ENCODE peak calls at places on chromosomes 3 and 15, in nine cellular contexts. One of them, this sample, is unnamed.
A peak's percentile ranks its signal among the peaks of the same experiment; 100 is the strongest.

GRCh38 chr3:177713921-177714900 is 516.9 kb upstream of the TBL1XR1 start:
- DNase-seq in heart left ventricle: no peak
- DNase-seq in neural progenitor cell: peak; percentile 13
- DNase-seq in BJ: no peak
- DNase-seq in psoas muscle: no peak
- DNase-seq in fibroblast of the aortic adventitia: peak; percentile 48
- DNase-seq in Jurkat, Clone E6-1: no peak
- DNase-seq in tibial nerve: no peak
- DNase-seq in cardiac fibroblast: no peak
- DNase-seq in this sample: no peak

GRCh38 chr3:172040078-172040975 is 949 bp downstream of the FNDC3B start:
- DNase-seq in cardiac fibroblast: peak; percentile 89
- DNase-seq in tibial nerve: peak; percentile 61
- DNase-seq in BJ: peak; percentile 38
- DNase-seq in psoas muscle: peak; percentile 88
- DNase-seq in fibroblast of the aortic adventitia: peak; percentile 85
- DNase-seq in heart left ventricle: peak; percentile 93
- DNase-seq in Jurkat, Clone E6-1: no peak
- DNase-seq in neural progenitor cell: peak; percentile 86
- DNase-seq in this sample: peak; percentile 69

GRCh38 chr3:15636028-15636709 is 34.6 kb downstream of the BTD start:
- DNase-seq in BJ: peak; percentile 82
- DNase-seq in fibroblast of the aortic adventitia: peak; percentile 87
- DNase-seq in Jurkat, Clone E6-1: no peak
- DNase-seq in psoas muscle: peak; percentile 32
- DNase-seq in heart left ventricle: no peak
- DNase-seq in tibial nerve: peak; percentile 38
- DNase-seq in neural progenitor cell: no peak
- DNase-seq in cardiac fibroblast: peak; percentile 97
- DNase-seq in this sample: peak; percentile 87

GRCh38 chr3:72872183-72872582 is 15.7 kb upstream of the GXYLT2 start:
- DNase-seq in BJ: peak; percentile 84
- DNase-seq in fibroblast of the aortic adventitia: peak; percentile 79
- DNase-seq in cardiac fibroblast: peak; percentile 55
- DNase-seq in heart left ventricle: no peak
- DNase-seq in tibial nerve: no peak
- DNase-seq in Jurkat, Clone E6-1: no peak
- DNase-seq in psoas muscle: no peak
- DNase-seq in neural progenitor cell: no peak
- DNase-seq in this sample: no peak

GRCh38 chr3:7710284-7710683 is 791.3 kb upstream of the LMCD1 start:
- DNase-seq in tibial nerve: no peak
- DNase-seq in psoas muscle: no peak
- DNase-seq in Jurkat, Clone E6-1: no peak
- DNase-seq in BJ: no peak
- DNase-seq in fibroblast of the aortic adventitia: no peak
- DNase-seq in neural progenitor cell: no peak
- DNase-seq in heart left ventricle: no peak
- DNase-seq in cardiac fibroblast: no peak
- DNase-seq in this sample: no peak

GRCh38 chr15:61907753-61908086 is 152.5 kb downstream of the VPS13C start:
- DNase-seq in psoas muscle: no peak
- DNase-seq in tibial nerve: no peak
- DNase-seq in Jurkat, Clone E6-1: no peak
- DNase-seq in neural progenitor cell: no peak
- DNase-seq in heart left ventricle: no peak
- DNase-seq in BJ: no peak
- DNase-seq in fibroblast of the aortic adventitia: no peak
- DNase-seq in cardiac fibroblast: no peak
- DNase-seq in this sample: no peak

GRCh38 chr3:58742239-58742638 is 75.7 kb upstream of the FAM3D start:
- DNase-seq in fibroblast of the aortic adventitia: no peak
- DNase-seq in cardiac fibroblast: no peak
- DNase-seq in BJ: no peak
- DNase-seq in heart left ventricle: no peak
- DNase-seq in tibial nerve: no peak
- DNase-seq in neural progenitor cell: no peak
- DNase-seq in Jurkat, Clone E6-1: peak; percentile 9
- DNase-seq in psoas muscle: no peak
- DNase-seq in this sample: no peak

GRCh38 chr3:163555918-163556317 is 1522.4 kb downstream of the SI start:
- DNase-seq in neural progenitor cell: no peak
- DNase-seq in Jurkat, Clone E6-1: no peak
- DNase-seq in BJ: no peak
- DNase-seq in tibial nerve: no peak
- DNase-seq in cardiac fibroblast: no peak
- DNase-seq in heart left ventricle: no peak
- DNase-seq in fibroblast of the aortic adventitia: no peak
- DNase-seq in psoas muscle: no peak
- DNase-seq in this sample: no peak

GRCh38 chr3:30294241-30294667 is 312.1 kb upstream of the TGFBR2 start:
- DNase-seq in heart left ventricle: no peak
- DNase-seq in tibial nerve: no peak
- DNase-seq in Jurkat, Clone E6-1: no peak
- DNase-seq in neural progenitor cell: peak; percentile 26
- DNase-seq in psoas muscle: no peak
- DNase-seq in fibroblast of the aortic adventitia: peak; percentile 83
- DNase-seq in BJ: no peak
- DNase-seq in cardiac fibroblast: peak; percentile 79
- DNase-seq in this sample: peak; percentile 71

GRCh38 chr3:89419647-89420141 is 312.3 kb downstream of the EPHA3 start:
- DNase-seq in tibial nerve: no peak
- DNase-seq in Jurkat, Clone E6-1: no peak
- DNase-seq in neural progenitor cell: no peak
- DNase-seq in psoas muscle: no peak
- DNase-seq in heart left ventricle: no peak
- DNase-seq in fibroblast of the aortic adventitia: peak; percentile 2
- DNase-seq in BJ: no peak
- DNase-seq in cardiac fibroblast: peak; percentile 59
- DNase-seq in this sample: peak; percentile 25

GRCh38 chr15:25790003-25790660 is 73.0 kb downstream of the ATP10A start:
- DNase-seq in cardiac fibroblast: peak; percentile 94
- DNase-seq in heart left ventricle: no peak
- DNase-seq in psoas muscle: peak; percentile 65
- DNase-seq in BJ: peak; percentile 75
- DNase-seq in neural progenitor cell: no peak
- DNase-seq in fibroblast of the aortic adventitia: peak; percentile 93
- DNase-seq in tibial nerve: peak; percentile 84
- DNase-seq in Jurkat, Clone E6-1: no peak
- DNase-seq in this sample: peak; percentile 79

GRCh38 chr3:126488205-126488604 is 12.5 kb upstream of the ZXDC start:
- DNase-seq in heart left ventricle: peak; percentile 48
- DNase-seq in tibial nerve: no peak
- DNase-seq in neural progenitor cell: peak; percentile 48
- DNase-seq in BJ: no peak
- DNase-seq in psoas muscle: no peak
- DNase-seq in cardiac fibroblast: no peak
- DNase-seq in Jurkat, Clone E6-1: no peak
- DNase-seq in fibroblast of the aortic adventitia: no peak
- DNase-seq in this sample: no peak

DNA sequence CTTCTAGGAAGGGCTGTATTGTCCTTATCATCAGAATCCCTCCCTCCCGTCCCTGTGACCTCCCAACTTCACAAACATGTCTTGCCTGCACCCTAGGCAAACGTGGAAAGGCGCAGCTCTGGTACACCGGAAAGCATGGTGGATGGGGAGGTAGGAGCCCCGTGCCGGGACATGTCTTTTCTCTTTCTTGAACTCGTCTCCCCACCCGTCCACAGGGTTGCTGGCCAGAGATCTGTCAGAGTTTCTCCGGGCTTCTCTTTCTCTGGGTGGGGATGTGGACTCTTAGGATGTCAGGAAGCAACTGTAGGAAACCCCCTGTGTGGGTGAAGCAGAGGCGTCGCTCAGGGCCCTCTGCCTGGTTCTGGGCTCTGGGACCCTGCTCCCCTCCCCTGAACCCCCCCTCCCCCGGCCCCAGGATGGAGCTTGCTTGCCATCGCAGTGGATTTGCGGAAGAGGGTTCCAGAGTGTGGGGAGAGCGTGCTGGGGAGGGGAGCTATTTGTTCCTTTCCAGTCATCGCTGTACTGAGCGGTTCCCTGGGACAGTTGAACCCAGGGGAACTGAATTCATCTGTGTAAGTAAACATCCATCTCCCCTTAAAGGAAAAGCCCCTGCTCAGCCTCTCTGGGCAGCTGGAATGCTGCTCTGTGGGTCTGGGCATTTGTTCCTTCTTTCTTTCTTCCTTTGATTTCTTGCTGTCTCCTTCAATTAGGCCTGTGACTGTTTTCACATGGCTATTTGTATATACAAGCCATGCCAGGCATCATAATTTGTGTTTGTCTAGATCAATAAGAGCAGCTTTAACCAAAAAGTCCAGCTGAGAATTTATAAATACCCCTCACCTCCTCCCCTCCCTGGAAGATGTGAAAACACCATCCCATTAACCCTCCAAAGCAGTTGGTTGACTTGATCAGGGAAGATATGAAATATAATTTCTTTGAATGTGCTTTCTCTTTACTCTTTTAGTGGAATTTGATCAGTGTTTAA is 72.8 kb downstream of the SMAD3 start:
- DNase-seq in fibroblast of the aortic adventitia: peak; percentile 48
- DNase-seq in neural progenitor cell: peak; percentile 45
- DNase-seq in Jurkat, Clone E6-1: no peak
- DNase-seq in BJ: no peak
- DNase-seq in psoas muscle: no peak
- DNase-seq in heart left ventricle: no peak
- DNase-seq in tibial nerve: no peak
- DNase-seq in cardiac fibroblast: no peak
- DNase-seq in this sample: no peak
- H3K4me3 ChIP-seq in fibroblast of the aortic adventitia: peak overlapping the region; percentile 55
- H3K4me3 ChIP-seq in neural progenitor cell: no peak overlapping the region
- H3K4me3 ChIP-seq in Jurkat, Clone E6-1: no peak overlapping the region
- H3K4me3 ChIP-seq in BJ: no peak overlapping the region
- H3K4me3 ChIP-seq in psoas muscle: peak overlapping the region; percentile 23
- H3K4me3 ChIP-seq in heart left ventricle: peak overlapping the region; percentile 30
- H3K4me3 ChIP-seq in tibial nerve: no peak overlapping the region
- H3K4me3 ChIP-seq in cardiac fibroblast: no peak overlapping the region
- H3K4me3 ChIP-seq in this sample: no peak overlapping the region

GRCh38 chr15:89813381-89814111 is 1.1 kb downstream of the ANPEP start:
- DNase-seq in cardiac fibroblast: no peak
- DNase-seq in tibial nerve: no peak
- DNase-seq in psoas muscle: no peak
- DNase-seq in fibroblast of the aortic adventitia: no peak
- DNase-seq in BJ: no peak
- DNase-seq in heart left ventricle: no peak
- DNase-seq in neural progenitor cell: no peak
- DNase-seq in Jurkat, Clone E6-1: no peak
- DNase-seq in this sample: no peak
- H3K4me3 ChIP-seq in cardiac fibroblast: peak overlapping the region; percentile 95
- H3K4me3 ChIP-seq in tibial nerve: peak overlapping the region; percentile 47
- H3K4me3 ChIP-seq in psoas muscle: peak overlapping the region; percentile 61
- H3K4me3 ChIP-seq in fibroblast of the aortic adventitia: peak overlapping the region; percentile 82
- H3K4me3 ChIP-seq in BJ: peak overlapping the region; percentile 80
- H3K4me3 ChIP-seq in heart left ventricle: peak overlapping the region; percentile 51
- H3K4me3 ChIP-seq in neural progenitor cell: no peak overlapping the region
- H3K4me3 ChIP-seq in Jurkat, Clone E6-1: no peak overlapping the region
- H3K4me3 ChIP-seq in this sample: peak overlapping the region; percentile 78

DNA sequence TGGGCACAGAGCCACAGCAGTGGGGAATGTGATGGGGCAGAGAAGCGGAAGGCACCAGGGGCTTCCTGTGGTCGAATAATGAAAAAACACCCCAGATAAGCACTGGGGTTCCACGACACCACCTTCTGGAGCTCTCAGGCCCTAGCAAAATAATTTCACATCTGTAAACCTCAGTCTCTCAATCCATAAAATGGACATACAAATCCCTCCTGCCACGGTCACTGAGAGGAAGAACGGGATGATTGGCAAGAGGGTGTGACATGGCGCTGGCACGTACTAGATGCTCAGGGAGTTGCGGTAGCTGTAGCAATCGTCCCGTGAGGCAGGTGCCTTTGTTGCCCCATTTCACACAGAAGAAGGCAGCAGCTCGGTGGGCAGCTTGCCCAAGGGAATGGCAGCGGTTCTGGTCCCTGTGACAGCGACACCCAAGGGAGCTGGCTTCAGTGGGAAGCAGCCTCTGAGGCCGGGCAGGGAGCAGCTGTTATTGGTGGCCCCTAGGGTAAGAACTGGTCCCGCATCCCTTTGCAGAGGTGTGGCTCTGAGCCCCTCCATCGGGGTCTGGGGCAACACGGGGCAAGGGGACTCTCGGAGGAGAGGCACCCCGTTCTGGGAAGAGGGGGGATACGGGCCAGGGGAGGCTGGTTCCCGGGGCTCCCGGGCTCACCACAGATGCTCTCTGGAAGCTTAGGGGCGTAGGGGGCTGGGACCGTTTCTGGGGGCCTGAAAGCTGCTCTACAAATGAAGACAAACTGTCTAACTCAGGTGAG is 114.0 kb upstream of the ALDH1A3 start:
- DNase-seq in psoas muscle: no peak
- DNase-seq in fibroblast of the aortic adventitia: no peak
- DNase-seq in tibial nerve: no peak
- DNase-seq in heart left ventricle: peak; percentile 37
- DNase-seq in BJ: no peak
- DNase-seq in cardiac fibroblast: no peak
- DNase-seq in Jurkat, Clone E6-1: no peak
- DNase-seq in neural progenitor cell: no peak
- DNase-seq in this sample: no peak
- H3K4me3 ChIP-seq in psoas muscle: no peak overlapping the region
- H3K4me3 ChIP-seq in fibroblast of the aortic adventitia: no peak overlapping the region
- H3K4me3 ChIP-seq in tibial nerve: no peak overlapping the region
- H3K4me3 ChIP-seq in heart left ventricle: no peak overlapping the region
- H3K4me3 ChIP-seq in BJ: no peak overlapping the region
- H3K4me3 ChIP-seq in cardiac fibroblast: no peak overlapping the region
- H3K4me3 ChIP-seq in Jurkat, Clone E6-1: no peak overlapping the region
- H3K4me3 ChIP-seq in neural progenitor cell: no peak overlapping the region
- H3K4me3 ChIP-seq in this sample: no peak overlapping the region

GRCh38 chr3:51670053-51670666 is 892 bp upstream of the TEX264 start:
- DNase-seq in BJ: no peak
- DNase-seq in cardiac fibroblast: no peak
- DNase-seq in psoas muscle: no peak
- DNase-seq in neural progenitor cell: no peak
- DNase-seq in heart left ventricle: no peak
- DNase-seq in tibial nerve: no peak
- DNase-seq in Jurkat, Clone E6-1: no peak
- DNase-seq in fibroblast of the aortic adventitia: no peak
- DNase-seq in this sample: no peak
- H3K4me3 ChIP-seq in BJ: no peak overlapping the region
- H3K4me3 ChIP-seq in cardiac fibroblast: no peak overlapping the region
- H3K4me3 ChIP-seq in psoas muscle: peak overlapping the region; percentile 89
- H3K4me3 ChIP-seq in neural progenitor cell: peak overlapping the region; percentile 67
- H3K4me3 ChIP-seq in heart left ventricle: peak overlapping the region; percentile 90
- H3K4me3 ChIP-seq in tibial nerve: peak overlapping the region; percentile 81
- H3K4me3 ChIP-seq in Jurkat, Clone E6-1: peak overlapping the region; percentile 84
- H3K4me3 ChIP-seq in fibroblast of the aortic adventitia: peak overlapping the region; percentile 86
- H3K4me3 ChIP-seq in this sample: peak overlapping the region; percentile 96